ENCODE peak calls at places on chromosomes 7 and 10, in six cellular contexts. F is mammary epithelial cell, O is lower lobe of right lung, Y is AG09319, J is MM.1S, V is A549. N is an unnamed sample.

GRCh38 chr7:207418-208127 is 15.2 kb downstream of the FAM20C start:
- DNase-seq in F (no peak), O (no peak), Y (no peak), J (no peak), V (no peak), N (no peak)

GRCh38 chr7:137978464-137979237 is 23.2 kb downstream of the CREB3L2 start:
- DNase-seq in F (peak; percentile 81), O (no peak), Y (peak; percentile 77), J (no peak), V (peak; percentile 72), N (no peak)

GRCh38 chr7:3605222-3605621 is 304.2 kb downstream of the SDK1 start:
- DNase-seq in F (peak; percentile 4), O (no peak), Y (no peak), J (no peak), V (no peak), N (no peak)

GRCh38 chr10:116590590-116591444 is at the start of gene PNLIPRP1:
- DNase-seq in F (no peak), O (no peak), Y (no peak), J (no peak), V (no peak), N (no peak)

GRCh38 chr7:143279186-143280098 is 5.3 kb upstream of the TMEM139 start:
- DNase-seq in F (peak; percentile 87), O (no peak), Y (peak; percentile 50), J (no peak), V (peak; percentile 27), N (no peak)

GRCh38 chr7:141979611-141980010 is 6.0 kb upstream of the TAS2R38 start:
- DNase-seq in F (no peak), O (no peak), Y (no peak), J (no peak), V (no peak), N (no peak)

GRCh38 chr7:84354030-84354429 is 159.4 kb upstream of the SEMA3A start:
- DNase-seq in F (no peak), O (no peak), Y (no peak), J (no peak), V (no peak), N (no peak)

GRCh38 chr7:91326516-91327209 is 62.4 kb downstream of the FZD1 start:
- DNase-seq in F (no peak), O (no peak), Y (no peak), J (no peak), V (no peak), N (no peak)

GRCh38 chr10:126243976-126244375 is 144.3 kb downstream of the ADAM12 start:
- DNase-seq in F (no peak), O (no peak), Y (peak; percentile 95), J (no peak), V (no peak), N (no peak)

GRCh38 chr10:88382699-88383098 is 200.4 kb downstream of the RNLS start:
- DNase-seq in F (no peak), O (no peak), Y (no peak), J (no peak), V (no peak), N (no peak)

GRCh38 chr10:30736685-30737232 is 107.2 kb upstream of the LYZL2 start:
- DNase-seq in F (peak; percentile 92), O (no peak), Y (peak; percentile 99), J (no peak), V (peak; percentile 64), N (no peak)

GRCh38 chr7:158028290-158028941 is 559.2 kb downstream of the PTPRN2 start:
- DNase-seq in F (no peak), O (no peak), Y (no peak), J (no peak), V (no peak), N (no peak)

GRCh38 chr7:112080441-112080840 is 125.8 kb downstream of the DOCK4 start:
- DNase-seq in F (peak; percentile 73), O (no peak), Y (peak; percentile 42), J (peak; percentile 75), V (peak; percentile 40), N (no peak)

GRCh38 chr7:1719913-1720312 is 49.8 kb downstream of the ELFN1 start:
- DNase-seq in F (no peak), O (no peak), Y (no peak), J (no peak), V (no peak), N (no peak)

GRCh38 chr7:99665312-99665759 is 14.5 kb downstream of the CYP3A5 start:
- DNase-seq in F (no peak), O (no peak), Y (no peak), J (no peak), V (no peak), N (no peak)

GRCh38 chr10:77824893-77825292 is 101.7 kb downstream of the DLG5 start:
- DNase-seq in F (no peak), O (peak; percentile 20), Y (no peak), J (no peak), V (no peak), N (no peak)

GRCh38 chr7:2520131-2520807 is 695 bp downstream of the LFNG start:
- DNase-seq in F (peak; percentile 43), O (peak; percentile 73), Y (no peak), J (no peak), V (peak; percentile 79), N (no peak)

GRCh38 chr10:77756319-77757232 is 119.0 kb upstream of the KCNMA1 start:
- DNase-seq in F (peak; percentile 33), O (no peak), Y (no peak), J (peak; percentile 51), V (peak; percentile 66), N (no peak)

GRCh38 chr10:32205666-32206065 is 141.3 kb downstream of the EPC1 start:
- DNase-seq in F (no peak), O (no peak), Y (no peak), J (no peak), V (no peak), N (no peak)

GRCh38 chr10:20635545-20635944 is 261.6 kb downstream of the NEBL start:
- DNase-seq in F (no peak), O (no peak), Y (no peak), J (no peak), V (no peak), N (no peak)

GRCh38 chr10:44807451-44807850 is 103.7 kb upstream of the TMEM72 start:
- DNase-seq in F (no peak), O (no peak), Y (no peak), J (no peak), V (no peak), N (no peak)

GRCh38 chr7:69776611-69777010 is 178.3 kb downstream of the AUTS2 start:
- DNase-seq in F (no peak), O (no peak), Y (peak; percentile 25), J (no peak), V (no peak), N (no peak)

GRCh38 chr10:1468777-1469176 is 268.5 kb downstream of the ADARB2 start:
- DNase-seq in F (no peak), O (no peak), Y (no peak), J (no peak), V (no peak), N (no peak)

GRCh38 chr7:125059861-125060456 is 130.3 kb upstream of the POT1 start:
- DNase-seq in F (no peak), O (no peak), Y (no peak), J (peak; percentile 56), V (no peak), N (no peak)
- TF ChIP-seq CTCF in F (peak; percentile 37), O (peak; percentile 25), Y (no peak), J (peak; percentile 63), V (peak; percentile 42), N (peak; percentile 94)

DNA sequence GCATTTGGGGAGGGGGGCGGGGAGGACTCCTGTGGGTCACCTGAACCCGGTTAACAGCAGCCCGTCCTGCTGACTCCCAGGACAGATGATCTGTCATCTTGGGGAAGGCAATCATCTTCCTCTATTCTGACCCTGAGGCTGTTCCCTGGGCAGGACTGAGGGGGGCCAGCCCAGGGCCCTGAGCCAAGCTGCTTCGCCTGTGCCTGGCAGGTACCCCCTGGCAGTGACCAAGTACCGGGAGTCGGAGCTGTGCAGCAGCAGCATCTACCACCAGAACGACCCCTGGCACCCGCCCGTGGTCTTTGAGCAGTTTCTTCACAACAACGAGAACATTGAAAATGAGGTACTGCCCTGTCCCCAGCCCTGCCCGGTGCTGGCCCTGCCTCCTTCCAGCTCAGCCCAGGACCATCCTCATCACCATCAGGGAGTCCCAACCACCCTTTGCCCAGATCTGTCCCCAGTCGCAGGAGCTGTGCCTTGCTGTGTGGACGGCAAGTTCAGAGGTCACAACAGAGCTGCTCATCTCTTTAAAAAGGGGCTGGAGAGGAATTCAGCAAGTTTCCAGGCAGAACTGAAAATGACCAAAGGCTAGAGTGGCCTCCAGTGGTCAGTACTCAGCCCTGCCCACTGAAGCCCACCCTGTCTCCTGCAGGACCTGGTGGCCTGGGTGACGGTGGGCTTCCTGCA is 8.1 kb downstream of the AOC1 start:
- DNase-seq in F (no peak), O (no peak), Y (no peak), J (no peak), V (no peak), N (no peak)
- TF ChIP-seq CTCF in F (no peak), O (no peak), Y (no peak), J (no peak), V (no peak), N (no peak)

DNA sequence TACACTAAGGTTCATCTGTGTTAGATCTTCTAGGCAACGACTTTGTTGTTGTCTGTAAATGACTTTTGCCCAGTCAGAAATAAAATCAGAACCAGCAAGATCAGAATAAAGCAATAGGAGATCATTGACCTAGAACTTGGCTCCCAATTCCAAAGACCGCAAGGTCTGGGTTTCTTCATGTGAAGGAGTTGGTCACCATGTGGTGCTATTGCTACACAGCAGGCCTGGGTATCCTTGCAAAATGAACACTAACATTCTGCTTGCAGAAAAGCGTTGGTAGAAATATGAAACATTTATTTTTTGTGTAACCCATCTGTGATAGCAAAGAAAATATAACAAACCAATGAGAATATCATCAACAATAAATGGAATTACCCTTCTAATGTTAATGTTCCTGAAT is 831.0 kb downstream of the NXPH1 start:
- DNase-seq in F (no peak), O (no peak), Y (no peak), J (no peak), V (no peak), N (no peak)
- TF ChIP-seq CTCF in F (no peak), O (no peak), Y (no peak), J (no peak), V (no peak), N (peak; percentile 69)

GRCh38 chr7:144787127-144787526 is 48.7 kb downstream of the TPK1 start:
- DNase-seq in F (no peak), O (no peak), Y (no peak), J (no peak), V (no peak), N (no peak)

GRCh38 chr7:144785491-144785890 is 50.4 kb downstream of the TPK1 start:
- DNase-seq in F (no peak), O (no peak), Y (no peak), J (no peak), V (no peak), N (no peak)

GRCh38 chr7:144784943-144785342 is 50.9 kb downstream of the TPK1 start:
- DNase-seq in F (no peak), O (no peak), Y (no peak), J (no peak), V (no peak), N (no peak)

GRCh38 chr7:144786079-144786478 is 49.8 kb downstream of the TPK1 start:
- DNase-seq in F (no peak), O (no peak), Y (no peak), J (no peak), V (no peak), N (no peak)

DNA sequence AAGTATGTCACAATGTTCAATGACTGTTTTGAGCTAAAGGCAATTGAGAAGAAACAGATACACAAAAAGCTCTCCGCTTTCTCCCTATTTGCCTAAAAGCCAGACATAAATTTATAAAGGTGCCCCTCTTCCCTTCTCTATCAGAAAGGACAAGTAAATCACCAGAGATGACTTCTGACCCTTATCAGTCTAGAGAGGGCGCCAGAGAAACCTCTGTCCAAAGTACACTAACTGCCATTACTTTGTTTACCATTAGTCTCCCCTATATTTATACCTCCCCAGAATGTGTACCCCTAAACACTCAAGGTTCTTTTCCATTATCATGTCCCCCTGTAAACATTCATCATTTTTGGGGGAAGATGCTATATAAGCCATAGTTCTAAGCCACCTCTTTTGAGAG is 49.3 kb downstream of the TPK1 start:
- DNase-seq in F (no peak), O (no peak), Y (no peak), J (peak; percentile 26), V (no peak), N (no peak)
- TF ChIP-seq CTCF in F (peak; percentile 50), O (peak; percentile 20), Y (peak; percentile 23), J (peak; percentile 40), V (no peak), N (no peak)